ENCODE peak calls at places on chromosomes 1 and 21, in ten cellular contexts. T is type B pancreatic cell, K is fibroblast of pulmonary artery, N is hepatocyte, X is astrocyte, U is neural crest cell, W is cardiac muscle cell, S is left ventricle myocardium inferior, J is lower leg skin, B is fibroblast of villous mesenchyme. V is an unnamed sample.

GRCh38 chr1:183262628-183263220 is 76.7 kb downstream of the LAMC2 start:
- DNase-seq in X (no peak), K (no peak), J (peak; percentile 12), T (no peak), B (no peak), W (no peak), U (no peak), S (no peak), N (no peak), V (no peak)

GRCh38 chr1:180131510-180131909 is 23.2 kb upstream of the QSOX1 start:
- DNase-seq in N (peak; percentile 55), X (peak; percentile 81), B (peak; percentile 97), T (no peak), J (no peak), U (no peak), K (peak; percentile 92), S (no peak), W (no peak), V (no peak)

GRCh38 chr1:30923597-30923996 is 15.0 kb upstream of the SDC3 start:
- DNase-seq in K (peak; percentile 36), B (no peak), N (no peak), X (peak; percentile 56), S (no peak), T (no peak), W (no peak), U (no peak), J (peak; percentile 29), V (no peak)

GRCh38 chr1:93629101-93630059 is 52.3 kb downstream of the BCAR3 start:
- DNase-seq in X (peak; percentile 55), W (peak; percentile 79), S (no peak), K (peak; percentile 91), B (peak; percentile 84), U (no peak), T (no peak), J (peak; percentile 72), N (peak; percentile 81), V (no peak)

GRCh38 chr1:19400875-19401854 is 84.2 kb downstream of the CAPZB start:
- DNase-seq in N (no peak), B (peak; percentile 52), W (no peak), J (no peak), S (no peak), T (no peak), K (no peak), U (no peak), X (no peak), V (no peak)

GRCh38 chr1:238199325-238199724 is 308.6 kb upstream of the ZP4 start:
- DNase-seq in J (no peak), S (no peak), X (no peak), T (no peak), B (no peak), K (no peak), N (no peak), U (no peak), W (no peak), V (no peak)

GRCh38 chr1:102834688-102835320 is 273.5 kb downstream of the COL11A1 start:
- DNase-seq in N (no peak), B (peak; percentile 7), K (no peak), S (no peak), X (peak; percentile 35), J (no peak), T (no peak), U (no peak), W (no peak), V (no peak)

GRCh38 chr1:42052300-42052699 is 100.9 kb upstream of the GUCA2B start:
- DNase-seq in J (no peak), W (no peak), T (no peak), U (no peak), S (no peak), K (no peak), X (no peak), B (no peak), N (no peak), V (no peak)

GRCh38 chr21:45464309-45464708 is 59.3 kb downstream of the COL18A1 start:
- DNase-seq in W (no peak), K (no peak), N (no peak), B (no peak), T (no peak), J (no peak), S (peak; percentile 4), X (no peak), U (no peak), V (no peak)

GRCh38 chr1:145960468-145961108 is 2.8 kb upstream of the LIX1L start:
- DNase-seq in T (peak; percentile 80), N (peak; percentile 85), U (peak; percentile 80), X (peak; percentile 39), S (peak; percentile 85), K (peak; percentile 66), J (peak; percentile 95), W (peak; percentile 91), B (peak; percentile 69), V (no peak)

GRCh38 chr1:224789311-224789710 is 140.2 kb upstream of the DNAH14 start:
- DNase-seq in N (no peak), U (no peak), B (no peak), K (no peak), W (no peak), X (no peak), J (no peak), S (no peak), T (no peak), V (no peak)

GRCh38 chr1:206039046-206039929 is 13.7 kb upstream of the RHEX start:
- DNase-seq in U (no peak), S (no peak), N (no peak), B (no peak), W (no peak), X (no peak), T (no peak), K (no peak), J (no peak), V (no peak)

GRCh38 chr1:158011714-158012113 is 18.3 kb downstream of the KIRREL1 start:
- DNase-seq in J (no peak), W (no peak), X (no peak), N (no peak), B (peak; percentile 62), K (no peak), S (no peak), U (no peak), T (no peak), V (no peak)
- TF ChIP-seq CTCF in J (no peak), W (no peak), X (no peak), N (no peak), B (no peak), K (no peak), S (no peak), U (no peak), T (no peak), V (no peak)

DNA sequence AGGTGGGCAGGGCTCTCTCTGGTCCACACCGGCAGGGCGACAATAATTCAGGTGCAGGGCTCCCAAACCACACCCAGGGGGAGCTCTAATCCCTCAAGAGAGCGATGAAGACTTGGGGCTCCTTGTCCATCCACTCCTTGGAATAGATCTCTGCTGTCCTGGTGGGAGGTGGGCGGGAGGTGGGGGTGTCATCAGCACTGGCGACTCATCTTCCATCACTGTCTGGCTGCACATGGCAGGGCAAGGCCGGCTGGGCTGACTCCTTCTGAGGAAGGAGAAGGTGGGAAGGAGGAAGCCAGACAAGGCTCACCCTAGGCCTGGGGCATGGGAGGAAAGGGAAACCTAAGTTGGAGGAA is 29.3 kb downstream of the TNNT2 start:
- DNase-seq in U (peak; percentile 44), B (peak; percentile 39), T (no peak), X (peak; percentile 16), S (no peak), W (peak; percentile 87), J (no peak), N (peak; percentile 69), K (peak; percentile 55), V (peak; percentile 91)
- TF ChIP-seq CTCF in U (peak; percentile 67), B (peak; percentile 70), T (peak; percentile 71), X (peak; percentile 63), S (peak; percentile 62), W (peak; percentile 69), J (no peak), N (peak; percentile 38), K (peak; percentile 67), V (peak; percentile 49)

DNA sequence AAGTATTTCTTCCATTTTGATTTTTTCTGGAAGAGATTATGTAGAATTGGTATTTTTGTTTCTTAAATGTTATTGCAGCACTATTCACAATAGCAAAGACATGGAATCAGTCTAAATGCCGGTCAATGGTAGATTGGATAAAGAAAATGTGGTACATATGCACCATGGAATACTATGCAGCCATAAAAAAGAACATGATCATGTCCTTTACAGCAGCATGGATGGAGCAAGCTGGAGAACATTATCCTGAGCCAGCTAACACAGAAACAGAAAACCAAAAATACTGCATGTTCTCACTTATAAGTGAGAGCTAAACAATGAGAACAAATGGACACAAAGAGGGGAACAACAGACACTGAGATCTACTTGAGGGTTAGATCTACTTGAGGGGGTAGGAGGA is 5.4 kb downstream of the FGGY start:
- DNase-seq in N (no peak), K (no peak), B (no peak), U (no peak), X (no peak), W (no peak), S (no peak), J (no peak), T (no peak), V (no peak)
- TF ChIP-seq CTCF in N (no peak), K (no peak), B (no peak), U (no peak), X (no peak), W (no peak), S (no peak), J (no peak), T (no peak), V (no peak)

DNA sequence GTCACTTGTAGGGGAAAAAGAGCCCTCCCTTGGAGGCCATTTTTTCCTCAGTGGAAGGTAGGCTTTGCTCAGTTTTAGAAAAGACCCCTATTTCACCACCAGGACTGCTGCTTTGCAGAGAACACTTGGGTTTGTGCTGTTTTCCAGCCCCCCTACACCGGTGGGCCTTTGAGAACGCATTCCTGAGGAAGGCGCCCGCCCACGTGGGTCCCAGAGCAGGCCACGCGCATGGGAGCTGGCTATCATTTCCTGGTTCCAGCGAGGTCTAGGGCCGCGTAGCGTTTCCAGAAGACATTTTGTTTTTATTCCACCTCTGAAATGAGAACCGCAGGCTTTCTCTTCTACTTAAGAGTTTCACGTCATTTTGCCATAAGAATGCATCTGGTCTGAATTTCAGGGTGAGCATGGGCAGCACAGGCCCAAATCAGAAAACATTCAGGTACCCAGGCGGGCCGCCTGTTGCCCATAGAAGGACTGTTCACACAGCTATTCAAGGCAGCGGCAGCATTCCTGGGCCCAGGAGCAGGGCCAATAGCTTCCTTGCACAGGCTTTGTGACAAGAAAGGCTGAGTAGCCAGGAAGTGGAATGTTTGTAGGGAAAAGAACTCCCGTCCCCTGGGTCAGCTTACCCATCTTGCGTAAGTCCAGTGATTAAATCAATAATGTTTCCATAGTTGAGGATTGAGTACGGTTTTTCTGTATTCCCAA is 1.3 kb upstream of the KLHL21 start:
- DNase-seq in W (peak; percentile 91), U (no peak), J (peak; percentile 95), K (peak; percentile 91), N (peak; percentile 75), T (no peak), X (peak; percentile 87), S (peak; percentile 81), B (peak; percentile 81), V (no peak)
- TF ChIP-seq CTCF in W (no peak), U (peak; percentile 48), J (no peak), K (no peak), N (no peak), T (peak; percentile 65), X (no peak), S (peak; percentile 31), B (no peak), V (no peak)

V was measured in RWPE1.